ENCODE peak calls at places on chromosomes 13 and 19, in six cellular contexts. B, I, U, X, R and K are unnamed samples.

GRCh38 chr13:50894042-50894441 is 15.5 kb upstream of the RNASEH2B start:
- DNase-seq in B (no peak), I (no peak), U (no peak), X (no peak), R (no peak), K (no peak)

GRCh38 chr13:81051873-81052272 is 710.9 kb upstream of the SPRY2 start:
- DNase-seq in B (no peak), I (no peak), U (peak; percentile 18), X (no peak), R (no peak), K (no peak)

GRCh38 chr13:55517312-55517711 is 1623.4 kb upstream of the PRR20A start:
- DNase-seq in B (no peak), I (no peak), U (no peak), X (no peak), R (no peak), K (no peak)

GRCh38 chr13:99215466-99215865 is 14.8 kb downstream of the UBAC2 start:
- DNase-seq in B (no peak), I (no peak), U (no peak), X (peak; percentile 53), R (no peak), K (peak; percentile 46)

GRCh38 chr19:16571689-16572331 is 405 bp downstream of the SLC35E1 start:
- DNase-seq in B (no peak), I (peak; percentile 13), U (no peak), X (no peak), R (peak; percentile 75), K (no peak)

GRCh38 chr13:83878691-83879410 is 3.4 kb downstream of the SLITRK1 start:
- DNase-seq in B (no peak), I (no peak), U (no peak), X (no peak), R (no peak), K (no peak)

GRCh38 chr13:79384022-79384610 is 21.9 kb downstream of the RBM26 start:
- DNase-seq in B (no peak), I (no peak), U (no peak), X (no peak), R (no peak), K (no peak)

GRCh38 chr13:90594694-90595093 is 752.8 kb upstream of the MIR17HG start:
- DNase-seq in B (peak; percentile 3), I (peak; percentile 13), U (peak; percentile 83), X (no peak), R (no peak), K (no peak)

GRCh38 chr19:3683866-3684816 is 16.1 kb downstream of the PIP5K1C start:
- DNase-seq in B (no peak), I (no peak), U (peak; percentile 39), X (no peak), R (peak; percentile 74), K (no peak)

GRCh38 chr13:39684531-39685137 is 29.2 kb downstream of the COG6 start:
- DNase-seq in B (peak; percentile 4), I (peak; percentile 28), U (peak; percentile 70), X (no peak), R (no peak), K (no peak)

GRCh38 chr13:66087149-66087780 is 1142.9 kb downstream of the PCDH9 start:
- DNase-seq in B (no peak), I (no peak), U (no peak), X (no peak), R (no peak), K (no peak)

GRCh38 chr19:43420954-43421353 is 6.3 kb downstream of the TEX101 start:
- DNase-seq in B (no peak), I (no peak), U (no peak), X (no peak), R (no peak), K (no peak)

GRCh38 chr13:43269037-43269476 is 245.7 kb downstream of the DNAJC15 start:
- DNase-seq in B (peak; percentile 92), I (peak; percentile 66), U (peak; percentile 94), X (no peak), R (no peak), K (no peak)

GRCh38 chr13:32023096-32023495 is 8.5 kb upstream of the FRY start:
- DNase-seq in B (no peak), I (no peak), U (no peak), X (no peak), R (no peak), K (no peak)
- TF ChIP-seq CTCF in B (no peak), I (no peak), U (no peak), X (no peak), R (no peak), K (no peak)

GRCh38 chr19:34838753-34839431 is 65.9 kb upstream of the ZNF599 start:
- DNase-seq in B (no peak), I (peak; percentile 32), U (peak; percentile 5), X (no peak), R (no peak), K (no peak)
- TF ChIP-seq CTCF in B (peak; percentile 31), I (peak; percentile 22), U (peak; percentile 33), X (no peak), R (peak; percentile 40), K (no peak)

DNA sequence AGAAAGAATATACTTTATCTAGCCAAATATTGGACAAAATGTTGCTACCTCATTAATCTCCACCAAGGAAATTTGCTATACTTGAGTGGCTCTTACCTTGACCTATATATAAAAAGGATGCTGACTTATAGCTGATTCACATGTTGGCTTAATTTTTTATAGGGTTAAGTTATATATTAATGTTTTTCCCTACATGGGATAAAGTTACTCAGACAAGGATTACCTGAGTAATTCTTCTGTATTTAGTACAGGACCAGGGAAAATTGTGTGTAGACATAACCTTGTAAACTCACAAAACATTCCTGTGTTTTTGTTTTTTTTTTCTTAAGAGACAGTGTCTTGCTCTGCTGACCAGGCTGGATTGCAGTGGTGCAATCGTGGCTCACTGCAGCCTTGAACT is 30.6 kb upstream of the SOHLH2 start:
- DNase-seq in B (no peak), I (no peak), U (no peak), X (no peak), R (no peak), K (no peak)
- TF ChIP-seq CTCF in B (no peak), I (no peak), U (no peak), X (no peak), R (no peak), K (no peak)

DNA sequence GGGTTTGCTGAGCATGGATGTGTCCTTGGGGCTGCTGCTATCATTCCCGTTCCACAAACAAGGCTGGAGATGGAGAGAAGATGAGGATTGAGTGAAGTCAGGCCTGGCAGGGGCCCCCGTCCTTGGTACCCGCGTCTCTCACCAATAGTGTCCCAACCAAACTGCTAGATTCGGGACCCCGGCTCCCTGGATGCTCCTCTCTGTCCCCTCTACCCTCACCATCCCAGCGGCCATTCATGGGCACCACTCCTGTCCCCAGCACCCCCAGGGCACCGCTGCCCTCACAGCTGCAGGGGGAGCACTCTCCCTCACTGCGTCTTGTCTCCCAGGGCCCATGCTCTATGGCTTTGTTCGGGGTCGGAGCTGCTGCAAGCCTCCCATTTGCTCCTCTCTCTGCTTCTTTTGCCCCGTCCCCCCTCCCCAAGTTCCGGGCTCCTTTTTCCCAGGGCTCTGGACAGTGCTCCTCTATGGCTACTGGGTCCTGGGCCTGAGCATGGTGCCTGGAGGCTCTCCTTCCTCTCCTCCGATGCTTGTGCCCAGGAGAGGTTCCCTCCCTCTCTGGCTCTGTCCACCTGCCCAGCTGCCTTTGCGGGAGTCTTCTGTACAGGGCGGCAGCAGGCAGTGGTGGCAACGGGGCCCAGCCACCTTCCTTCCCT is 219.5 kb downstream of the TEX29 start:
- DNase-seq in B (no peak), I (no peak), U (no peak), X (no peak), R (no peak), K (no peak)
- TF ChIP-seq CTCF in B (no peak), I (no peak), U (no peak), X (no peak), R (no peak), K (no peak)

GRCh38 chr13:24865158-24865557 is 101.2 kb downstream of the RNF17 start:
- DNase-seq in B (no peak), I (no peak), U (peak; percentile 40), X (no peak), R (no peak), K (no peak)
- TF ChIP-seq CTCF in B (no peak), I (peak; percentile 31), U (peak; percentile 10), X (no peak), R (no peak), K (no peak)